ENCODE peak calls at places on chromosomes 1 and 21, in six cellular contexts. C is cardiac fibroblast, K is GM12865, M is endothelial cell, Q is spleen, V is lower lobe of right lung. P is an unnamed sample.
A peak's percentile ranks its signal among the peaks of the same experiment; 100 is the strongest.

GRCh38 chr1:150235436-150235851 is 468 bp downstream of the ANP32E start:
- DNase-seq in V (no peak), K (no peak), Q (no peak), C (no peak), M (peak; percentile 11), P (no peak)

GRCh38 chr1:21673277-21673780 is 4.2 kb upstream of the RAP1GAP start:
- DNase-seq in C (peak; percentile 97), M (no peak), Q (peak; percentile 47), V (peak; percentile 80), K (no peak), P (peak; percentile 67)

GRCh38 chr1:10980094-10980577 is 32.3 kb upstream of the TARDBP start:
- DNase-seq in V (peak; percentile 86), K (no peak), C (peak; percentile 91), M (peak; percentile 44), Q (no peak), P (peak; percentile 71)

GRCh38 chr21:35543746-35544145 is 494.6 kb upstream of the RUNX1 start:
- DNase-seq in Q (no peak), V (no peak), M (no peak), K (no peak), C (no peak), P (no peak)

GRCh38 chr1:59155326-59155725 is 141.6 kb upstream of the FGGY start:
- DNase-seq in M (no peak), Q (no peak), K (no peak), V (no peak), C (no peak), P (no peak)

GRCh38 chr1:155005076-155005971 is 2.7 kb downstream of the ZBTB7B start:
- DNase-seq in C (peak; percentile 47), M (no peak), K (peak; percentile 41), V (peak; percentile 86), Q (peak; percentile 88), P (no peak)

GRCh38 chr21:36892201-36892600 is 74.3 kb downstream of the HLCS start:
- DNase-seq in C (no peak), Q (no peak), M (no peak), K (no peak), V (no peak), P (no peak)

GRCh38 chr21:34835526-34835925 is 166.7 kb downstream of the CLIC6 start:
- DNase-seq in M (no peak), C (peak; percentile 71), Q (no peak), K (no peak), V (peak; percentile 63), P (peak; percentile 52)

GRCh38 chr1:181107711-181108110 is 19.2 kb downstream of the IER5 start:
- DNase-seq in M (no peak), K (no peak), V (no peak), C (no peak), Q (no peak), P (no peak)

GRCh38 chr1:181179980-181180964 is 91.8 kb downstream of the IER5 start:
- DNase-seq in C (peak; percentile 71), V (peak; percentile 76), Q (no peak), K (peak; percentile 43), M (no peak), P (peak; percentile 37)

GRCh38 chr21:25966308-25966707 is 204.3 kb downstream of the APP start:
- DNase-seq in K (no peak), V (no peak), M (no peak), C (no peak), Q (no peak), P (no peak)

GRCh38 chr1:32813941-32814739 is 3.0 kb downstream of the YARS1 start:
- DNase-seq in V (no peak), K (no peak), M (no peak), Q (no peak), C (peak; percentile 39), P (no peak)

GRCh38 chr1:203448521-203449061 is 27.0 kb upstream of the PRELP start:
- DNase-seq in V (no peak), K (no peak), Q (peak; percentile 36), M (no peak), C (peak; percentile 21), P (no peak)

GRCh38 chr1:201645956-201646355 is 107.0 kb downstream of the NAV1 start:
- DNase-seq in M (no peak), V (no peak), C (no peak), Q (no peak), K (no peak), P (no peak)

GRCh38 chr1:10973552-10973951 is 38.9 kb upstream of the TARDBP start:
- DNase-seq in C (peak; percentile 65), K (no peak), V (no peak), Q (no peak), M (no peak), P (peak; percentile 59)

GRCh38 chr1:173420330-173420806 is 56.8 kb upstream of the PRDX6 start:
- DNase-seq in Q (no peak), M (peak; percentile 62), C (peak; percentile 84), K (peak; percentile 80), V (peak; percentile 58), P (peak; percentile 43)

GRCh38 chr1:31753623-31754349 is 10.4 kb downstream of the ADGRB2 start:
- DNase-seq in C (peak; percentile 61), M (no peak), Q (no peak), K (no peak), V (no peak), P (no peak)

GRCh38 chr1:226823643-226824042 is 46.8 kb upstream of the PSEN2 start:
- DNase-seq in C (no peak), M (no peak), Q (no peak), V (no peak), K (no peak), P (no peak)

GRCh38 chr1:35881850-35882273 is 1.1 kb upstream of the AGO1 start:
- DNase-seq in C (peak; percentile 15), M (no peak), K (no peak), Q (no peak), V (no peak), P (no peak)

DNA sequence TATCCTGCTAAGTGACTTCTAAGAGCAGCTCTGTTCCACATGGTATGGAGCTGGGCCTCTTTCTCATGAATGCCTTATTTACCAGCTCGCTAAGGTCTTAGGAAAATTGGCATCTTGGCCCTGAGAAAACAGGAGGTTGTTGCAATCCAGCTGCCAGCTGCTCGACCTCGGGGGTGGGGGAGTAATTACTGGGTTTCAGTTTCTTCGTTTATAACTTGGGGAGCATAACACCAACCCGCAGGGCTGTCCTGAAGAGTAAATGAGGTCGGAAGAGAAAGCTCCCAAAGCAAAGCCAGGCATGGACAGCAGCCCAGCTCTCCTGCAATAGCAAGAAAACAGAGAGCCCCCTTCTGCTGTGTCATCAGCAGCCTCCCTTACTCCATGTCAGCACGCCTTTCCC is 176.3 kb downstream of the AJAP1 start:
- DNase-seq in Q (no peak), V (no peak), K (no peak), M (no peak), C (no peak), P (no peak)
- TF ChIP-seq CTCF in Q (no peak), V (no peak), K (no peak), M (no peak), C (no peak), P (no peak)

GRCh38 chr1:242427519-242427918 is 97.0 kb downstream of the PLD5 start:
- DNase-seq in V (no peak), C (no peak), K (no peak), Q (no peak), M (no peak), P (no peak)

GRCh38 chr1:242430956-242431355 is 93.5 kb downstream of the PLD5 start:
- DNase-seq in Q (no peak), C (no peak), M (no peak), K (no peak), V (no peak), P (no peak)

GRCh38 chr1:242426271-242426905 is 98.1 kb downstream of the PLD5 start:
- DNase-seq in K (no peak), M (no peak), C (no peak), Q (no peak), V (no peak), P (no peak)

GRCh38 chr1:242428403-242429190 is 95.9 kb downstream of the PLD5 start:
- DNase-seq in V (no peak), C (no peak), Q (no peak), K (no peak), M (no peak), P (no peak)

GRCh38 chr1:242425232-242425631 is 99.3 kb downstream of the PLD5 start:
- DNase-seq in V (no peak), M (no peak), C (no peak), K (peak; percentile 8), Q (no peak), P (no peak)
- TF ChIP-seq CTCF in V (no peak), M (peak; percentile 24), C (no peak), K (no peak), Q (no peak), P (no peak)

GRCh38 chr1:166166701-166167394 is at the start of gene FAM78B:
- DNase-seq in V (peak; percentile 74), C (peak; percentile 60), K (peak; percentile 95), Q (peak; percentile 86), M (peak; percentile 52), P (peak; percentile 19)

GRCh38 chr1:166164646-166164994 is 2.2 kb downstream of the FAM78B start:
- DNase-seq in M (no peak), K (no peak), C (no peak), Q (no peak), V (no peak), P (no peak)

GRCh38 chr1:166165661-166166399 is 971 bp downstream of the FAM78B start:
- DNase-seq in K (no peak), M (peak; percentile 15), C (no peak), V (peak; percentile 50), Q (peak; percentile 76), P (no peak)

GRCh38 chr1:166166400-166166699 is 451 bp downstream of the FAM78B start:
- DNase-seq in M (no peak), C (no peak), V (no peak), K (no peak), Q (peak; percentile 76), P (no peak)

DNA sequence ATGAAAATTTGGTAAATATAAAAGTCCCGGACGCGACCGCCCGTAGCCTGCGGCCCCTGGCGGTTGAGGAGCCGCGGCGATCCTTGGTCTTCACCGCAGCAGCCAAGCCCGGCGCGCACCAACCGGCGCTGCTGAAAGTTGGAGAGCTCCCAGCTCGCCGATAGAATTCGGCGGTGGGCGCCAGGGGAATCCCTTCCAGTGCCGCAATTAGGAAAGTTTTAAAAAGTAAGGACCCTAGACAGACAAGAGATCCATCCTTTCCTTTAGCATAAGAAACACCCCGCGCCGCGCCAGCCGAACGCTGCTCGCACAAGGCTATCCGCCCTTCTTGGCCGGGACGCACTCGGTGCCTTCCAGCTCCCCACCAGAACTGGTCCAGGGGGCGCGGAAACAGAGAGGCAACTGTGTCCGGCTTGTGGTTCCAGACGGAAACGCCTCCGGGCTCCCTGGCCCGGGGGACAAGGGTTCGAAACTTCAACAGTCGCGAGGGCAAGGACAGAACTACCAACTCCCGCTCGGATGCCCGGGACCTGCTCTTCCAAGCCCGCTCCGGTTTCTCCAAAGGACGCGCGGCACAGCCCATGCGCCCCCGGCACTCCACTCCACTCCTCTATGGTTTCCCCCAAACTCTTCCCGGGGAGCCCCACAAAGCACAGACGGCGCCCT is 1.7 kb downstream of the FAM78B start:
- DNase-seq in K (peak; percentile 68), Q (peak; percentile 80), M (peak; percentile 80), C (peak; percentile 48), V (peak; percentile 51), P (no peak)
- TF ChIP-seq CTCF in K (peak; percentile 36), Q (no peak), M (peak; percentile 61), C (peak; percentile 68), V (peak; percentile 33), P (peak; percentile 41)

DNA sequence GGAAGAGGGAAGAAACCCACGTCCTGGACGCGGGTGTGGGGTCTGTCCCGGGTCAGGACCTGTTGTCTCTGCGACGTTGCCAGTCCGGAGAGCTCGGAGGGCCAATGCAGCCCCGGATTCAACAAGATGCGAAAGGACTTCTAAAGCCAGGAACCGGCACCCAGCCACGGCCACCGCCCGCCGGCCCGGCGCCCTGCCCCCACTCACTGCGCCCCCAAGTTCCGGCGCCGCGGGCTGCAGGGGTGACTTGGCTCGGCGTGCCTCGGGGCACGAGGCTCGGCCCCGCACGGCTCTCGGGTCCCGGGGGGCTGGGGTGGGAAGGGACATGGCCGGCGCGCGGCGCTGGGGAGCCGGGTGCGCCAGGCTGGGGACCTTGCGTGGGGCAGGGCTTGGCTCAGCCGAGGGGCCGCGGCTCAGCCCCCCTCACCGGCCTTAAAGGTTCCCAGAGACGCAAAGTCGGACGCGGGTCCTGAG is 51.8 kb upstream of the H6PD start:
- DNase-seq in C (no peak), V (no peak), M (peak; percentile 18), Q (peak; percentile 76), K (peak; percentile 54), P (no peak)
- TF ChIP-seq CTCF in C (no peak), V (no peak), M (no peak), Q (no peak), K (peak; percentile 5), P (no peak)